ENCODE peak calls at places on chromosomes 6 and 20, in seven cellular contexts. S, V, L, O, R, U and F are unnamed samples.

GRCh38 chr6:89050155-89050554 is 30.4 kb upstream of the PNRC1 start:
- DNase-seq in R (no peak), U (no peak), S (no peak), L (no peak), O (peak; percentile 18), V (no peak), F (no peak)

GRCh38 chr6:105135056-105135455 is 44.8 kb downstream of the POPDC3 start:
- DNase-seq in R (no peak), O (no peak), V (peak; percentile 40), L (peak; percentile 4), U (peak; percentile 23), S (peak; percentile 20), F (no peak)

GRCh38 chr6:138970856-138971425 is 17.1 kb downstream of the REPS1 start:
- DNase-seq in V (no peak), L (no peak), O (no peak), R (peak; percentile 88), U (peak; percentile 95), S (peak; percentile 68), F (peak; percentile 75)

GRCh38 chr6:78810698-78811097 is 56.7 kb upstream of the IRAK1BP1 start:
- DNase-seq in U (peak; percentile 13), V (no peak), S (no peak), R (no peak), O (no peak), L (no peak), F (no peak)

GRCh38 chr6:235763-236360 is 56.4 kb upstream of the DUSP22 start:
- DNase-seq in R (no peak), L (no peak), S (no peak), U (peak; percentile 66), O (no peak), V (peak; percentile 34), F (no peak)

GRCh38 chr6:33633462-33634158 is 12.5 kb downstream of the ITPR3 start:
- DNase-seq in U (peak; percentile 76), V (peak; percentile 83), O (peak; percentile 84), L (peak; percentile 72), S (no peak), R (no peak), F (no peak)

GRCh38 chr20:2109425-2110210 is 8.0 kb downstream of the STK35 start:
- DNase-seq in S (no peak), O (peak; percentile 46), L (no peak), R (no peak), V (no peak), U (peak; percentile 36), F (no peak)

GRCh38 chr6:139705284-139705683 is 330.8 kb upstream of the CITED2 start:
- DNase-seq in S (no peak), R (no peak), L (no peak), U (no peak), O (no peak), V (no peak), F (no peak)

GRCh38 chr6:146719387-146719786 is 120.6 kb downstream of the ADGB start:
- DNase-seq in V (no peak), U (no peak), L (no peak), S (no peak), R (no peak), O (no peak), F (no peak)